ENCODE peak calls at places on chromosomes 5 and 9, in four cellular contexts. One of them, this sample, is unnamed.

GRCh38 chr9:21381752-21382339 is 3.4 kb downstream of the IFNA2 start:
- DNase-seq in GM12865: peak
- DNase-seq in cardiac muscle cell: no peak
- DNase-seq in upper lobe of right lung: no peak
- DNase-seq in this sample: peak

GRCh38 chr9:1729631-1730030 is 285.5 kb upstream of the SMARCA2 start:
- DNase-seq in GM12865: no peak
- DNase-seq in cardiac muscle cell: no peak
- DNase-seq in upper lobe of right lung: no peak
- DNase-seq in this sample: no peak

GRCh38 chr5:135660826-135661555 is 82.2 kb upstream of the CXCL14 start:
- DNase-seq in cardiac muscle cell: no peak
- DNase-seq in upper lobe of right lung: no peak
- DNase-seq in GM12865: peak
- DNase-seq in this sample: no peak

GRCh38 chr5:144566747-144567415 is 396.2 kb downstream of the KCTD16 start:
- DNase-seq in upper lobe of right lung: no peak
- DNase-seq in GM12865: no peak
- DNase-seq in cardiac muscle cell: no peak
- DNase-seq in this sample: no peak

GRCh38 chr5:176181271-176181855 is 56.9 kb upstream of the SIMC1 start:
- DNase-seq in upper lobe of right lung: no peak
- DNase-seq in cardiac muscle cell: no peak
- DNase-seq in GM12865: no peak
- DNase-seq in this sample: no peak

GRCh38 chr9:17019398-17019797 is 115.4 kb upstream of the CNTLN start:
- DNase-seq in GM12865: no peak
- DNase-seq in upper lobe of right lung: no peak
- DNase-seq in cardiac muscle cell: no peak
- DNase-seq in this sample: no peak

GRCh38 chr9:68780735-68781134 is 75.7 kb downstream of the PIP5K1B start:
- DNase-seq in upper lobe of right lung: no peak
- DNase-seq in cardiac muscle cell: no peak
- DNase-seq in GM12865: peak
- DNase-seq in this sample: peak

GRCh38 chr9:112858005-112858404 is 32.7 kb downstream of the SLC46A2 start:
- DNase-seq in GM12865: no peak
- DNase-seq in upper lobe of right lung: no peak
- DNase-seq in cardiac muscle cell: no peak
- DNase-seq in this sample: no peak

GRCh38 chr9:19371942-19372341 is 8.1 kb downstream of the RPS6 start:
- DNase-seq in GM12865: no peak
- DNase-seq in cardiac muscle cell: no peak
- DNase-seq in upper lobe of right lung: no peak
- DNase-seq in this sample: peak

GRCh38 chr5:74430910-74431309 is 209.6 kb downstream of the ENC1 start:
- DNase-seq in upper lobe of right lung: no peak
- DNase-seq in cardiac muscle cell: no peak
- DNase-seq in GM12865: no peak
- DNase-seq in this sample: no peak

GRCh38 chr5:133854554-133854953 is 113.9 kb downstream of the C5orf15 start:
- DNase-seq in cardiac muscle cell: no peak
- DNase-seq in upper lobe of right lung: peak
- DNase-seq in GM12865: no peak
- DNase-seq in this sample: no peak

GRCh38 chr5:55172937-55173695 is at the start of gene CDC20B:
- DNase-seq in GM12865: peak
- DNase-seq in upper lobe of right lung: peak
- DNase-seq in cardiac muscle cell: peak
- DNase-seq in this sample: peak

GRCh38 chr5:140372971-140373487 is 13.0 kb downstream of the SLC4A9 start:
- DNase-seq in GM12865: peak
- DNase-seq in upper lobe of right lung: peak
- DNase-seq in cardiac muscle cell: peak
- DNase-seq in this sample: peak

GRCh38 chr9:86354048-86354881 is at the start of gene TUT7:
- DNase-seq in upper lobe of right lung: peak
- DNase-seq in cardiac muscle cell: peak
- DNase-seq in GM12865: peak
- DNase-seq in this sample: peak

GRCh38 chr9:36976371-36977030 is 57.6 kb downstream of the PAX5 start:
- DNase-seq in upper lobe of right lung: peak
- DNase-seq in cardiac muscle cell: no peak
- DNase-seq in GM12865: no peak
- DNase-seq in this sample: no peak

GRCh38 chr5:168883253-168883880 is 304.2 kb upstream of the PANK3 start:
- DNase-seq in GM12865: no peak
- DNase-seq in cardiac muscle cell: no peak
- DNase-seq in upper lobe of right lung: no peak
- DNase-seq in this sample: no peak

GRCh38 chr5:72451771-72452505 is 55.3 kb downstream of the ZNF366 start:
- DNase-seq in GM12865: peak
- DNase-seq in upper lobe of right lung: no peak
- DNase-seq in cardiac muscle cell: peak
- DNase-seq in this sample: peak

GRCh38 chr5:39691993-39692392 is 267.2 kb upstream of the DAB2 start:
- DNase-seq in upper lobe of right lung: no peak
- DNase-seq in GM12865: no peak
- DNase-seq in cardiac muscle cell: no peak
- DNase-seq in this sample: no peak
- TF ChIP-seq CTCF in upper lobe of right lung: no peak
- TF ChIP-seq CTCF in GM12865: peak
- TF ChIP-seq CTCF in cardiac muscle cell: peak
- TF ChIP-seq CTCF in this sample: peak

GRCh38 chr5:114416254-114416653 is 54.4 kb downstream of the KCNN2 start:
- DNase-seq in GM12865: no peak
- DNase-seq in upper lobe of right lung: no peak
- DNase-seq in cardiac muscle cell: no peak
- DNase-seq in this sample: no peak
- TF ChIP-seq CTCF in GM12865: no peak
- TF ChIP-seq CTCF in upper lobe of right lung: no peak
- TF ChIP-seq CTCF in cardiac muscle cell: no peak
- TF ChIP-seq CTCF in this sample: no peak

DNA sequence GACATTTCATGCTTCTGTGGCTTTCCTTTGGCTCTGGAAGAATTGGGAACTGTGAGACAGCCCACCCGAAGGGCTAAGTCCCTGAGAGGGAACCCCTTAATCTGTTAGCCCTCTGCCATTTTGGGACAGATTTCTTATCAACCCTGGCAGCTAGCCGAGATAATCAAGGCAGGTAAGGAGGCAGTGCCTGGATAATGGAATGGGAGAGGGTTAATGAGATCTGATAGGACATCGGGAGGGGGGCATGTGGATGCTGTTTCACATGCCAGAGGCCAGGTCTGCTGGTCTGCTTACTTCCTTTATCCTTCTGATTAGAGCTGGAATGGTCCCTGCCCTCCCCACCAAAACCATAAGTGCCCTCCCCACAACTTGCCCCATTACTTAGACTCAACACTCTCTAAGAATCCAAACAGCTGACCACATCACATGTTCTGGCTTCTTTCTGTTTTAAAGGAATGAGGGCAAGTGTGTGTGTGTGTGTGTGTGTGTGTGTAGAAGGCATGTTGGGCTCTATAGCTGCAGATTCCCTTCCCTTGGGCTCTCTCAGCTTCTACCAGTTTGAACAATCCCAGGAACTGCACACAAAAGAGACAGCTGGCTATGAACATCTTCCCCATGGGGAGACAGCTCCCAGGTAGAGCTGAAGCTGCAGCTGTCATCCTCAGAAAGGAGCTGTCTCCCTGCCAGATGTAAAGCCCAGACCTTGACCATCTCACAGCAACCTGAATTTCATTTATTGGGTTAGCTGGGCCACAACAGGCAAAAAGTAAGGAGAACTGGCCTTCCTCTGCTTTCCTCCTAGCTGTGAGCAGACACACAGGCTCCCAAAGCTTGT is 221.3 kb downstream of the PIK3R1 start:
- DNase-seq in cardiac muscle cell: peak
- DNase-seq in GM12865: no peak
- DNase-seq in upper lobe of right lung: no peak
- DNase-seq in this sample: no peak
- TF ChIP-seq CTCF in cardiac muscle cell: no peak
- TF ChIP-seq CTCF in GM12865: no peak
- TF ChIP-seq CTCF in upper lobe of right lung: no peak
- TF ChIP-seq CTCF in this sample: no peak

DNA sequence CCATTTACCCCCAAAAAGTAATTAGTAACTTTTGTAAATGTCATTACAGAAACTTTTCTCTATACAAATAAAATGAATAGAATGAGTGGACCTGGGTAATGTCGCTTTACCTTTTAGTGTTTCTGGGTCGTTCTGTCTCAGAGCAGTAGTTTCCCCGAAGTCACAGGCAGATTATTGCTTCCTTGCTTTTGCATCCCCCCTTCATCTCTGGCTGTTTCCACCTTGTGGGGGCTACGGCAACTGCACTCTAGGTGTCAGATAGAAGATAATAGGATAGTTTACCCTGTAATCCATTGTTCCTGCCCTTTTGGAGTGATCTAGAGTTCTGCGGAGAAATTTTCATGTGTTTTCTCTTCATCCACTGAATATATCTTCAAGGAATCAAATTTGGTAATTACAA is 68.7 kb downstream of the PRR16 start:
- DNase-seq in GM12865: no peak
- DNase-seq in cardiac muscle cell: no peak
- DNase-seq in upper lobe of right lung: no peak
- DNase-seq in this sample: no peak
- TF ChIP-seq CTCF in GM12865: no peak
- TF ChIP-seq CTCF in cardiac muscle cell: peak
- TF ChIP-seq CTCF in upper lobe of right lung: no peak
- TF ChIP-seq CTCF in this sample: no peak

GRCh38 chr5:159774476-159775031 is 141.7 kb upstream of the ADRA1B start:
- DNase-seq in GM12865: no peak
- DNase-seq in upper lobe of right lung: no peak
- DNase-seq in cardiac muscle cell: no peak
- DNase-seq in this sample: no peak

GRCh38 chr5:159775890-159776289 is 140.4 kb upstream of the ADRA1B start:
- DNase-seq in upper lobe of right lung: no peak
- DNase-seq in GM12865: no peak
- DNase-seq in cardiac muscle cell: no peak
- DNase-seq in this sample: no peak

GRCh38 chr5:159777049-159777448 is 139.2 kb upstream of the ADRA1B start:
- DNase-seq in cardiac muscle cell: no peak
- DNase-seq in GM12865: no peak
- DNase-seq in upper lobe of right lung: no peak
- DNase-seq in this sample: no peak

GRCh38 chr5:159772698-159773061 is 143.6 kb upstream of the ADRA1B start:
- DNase-seq in upper lobe of right lung: no peak
- DNase-seq in cardiac muscle cell: no peak
- DNase-seq in GM12865: no peak
- DNase-seq in this sample: no peak

DNA sequence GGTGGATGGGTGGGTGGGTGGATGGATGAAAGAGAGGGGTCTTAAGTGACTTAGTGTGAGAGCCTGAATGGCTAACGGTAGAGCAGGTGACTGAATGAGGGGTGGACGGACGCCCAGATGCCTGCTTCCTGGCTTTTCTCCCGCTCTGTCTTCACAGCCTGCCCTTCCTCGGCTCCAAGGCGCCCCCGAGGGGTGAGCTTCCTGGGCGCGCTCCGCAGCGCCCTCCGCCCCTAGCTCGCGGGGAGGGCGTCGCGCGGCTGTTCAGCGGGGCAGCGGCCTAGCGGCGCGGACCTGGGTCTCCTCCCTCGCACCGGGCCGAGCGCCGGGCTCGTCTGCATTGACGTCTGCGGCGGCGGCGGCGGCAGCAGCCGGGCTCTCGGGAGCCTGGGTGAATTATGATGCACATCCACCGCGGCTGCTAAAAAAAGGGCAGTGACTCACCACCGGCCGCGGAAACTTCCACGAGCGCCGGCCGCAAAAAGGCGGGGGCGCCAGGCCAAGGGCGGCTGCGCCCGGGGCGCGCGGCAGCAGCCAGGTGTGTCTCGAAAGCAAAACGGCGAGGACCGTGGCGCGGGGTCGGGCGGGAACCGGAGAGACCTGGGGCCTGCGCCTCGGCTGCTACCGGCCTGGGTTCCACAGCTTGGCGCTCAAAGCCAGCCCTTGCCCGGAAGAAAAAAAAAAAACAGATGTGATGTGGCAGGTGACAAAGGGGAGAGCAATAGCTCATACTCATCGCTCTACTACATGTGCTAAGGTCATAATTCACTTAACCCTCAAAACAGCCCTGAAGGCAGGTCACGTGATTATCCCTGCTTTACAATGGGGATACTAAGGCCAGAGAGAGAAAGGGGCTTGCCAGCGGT is 143.0 kb upstream of the ADRA1B start:
- DNase-seq in cardiac muscle cell: peak
- DNase-seq in GM12865: peak
- DNase-seq in upper lobe of right lung: peak
- DNase-seq in this sample: peak
- TF ChIP-seq CTCF in cardiac muscle cell: peak
- TF ChIP-seq CTCF in GM12865: no peak
- TF ChIP-seq CTCF in upper lobe of right lung: peak
- TF ChIP-seq CTCF in this sample: peak

This sample was measured in hepatocyte.